ENCODE peak calls at places on chromosomes 1 and 21, in eight cellular contexts. D, Z, C, I, L, P, U and O are unnamed samples.

GRCh38 chr1:91503975-91504530 is 3.4 kb downstream of the CDC7 start:
- DNase-seq in D (no peak), Z (no peak), C (no peak), I (no peak), L (no peak), P (no peak), U (no peak), O (no peak)

GRCh38 chr1:206020393-206021007 is 3.2 kb downstream of the CTSE start:
- DNase-seq in D (no peak), Z (no peak), C (no peak), I (no peak), L (no peak), P (no peak), U (no peak), O (no peak)

GRCh38 chr1:100622037-100622436 is 84.1 kb downstream of the GPR88 start:
- DNase-seq in D (no peak), Z (no peak), C (peak), I (no peak), L (peak), P (peak), U (peak), O (no peak)

GRCh38 chr1:198635964-198636363 is 2.9 kb upstream of the PTPRC start:
- DNase-seq in D (no peak), Z (no peak), C (no peak), I (no peak), L (no peak), P (no peak), U (no peak), O (no peak)

GRCh38 chr1:150567717-150568561 is 11.5 kb downstream of the MCL1 start:
- DNase-seq in D (peak), Z (peak), C (peak), I (peak), L (peak), P (peak), U (peak), O (peak)

GRCh38 chr1:165856606-165857005 is 29.2 kb downstream of the UCK2 start:
- DNase-seq in D (no peak), Z (no peak), C (no peak), I (no peak), L (no peak), P (no peak), U (no peak), O (no peak)

GRCh38 chr21:38306833-38307232 is 50.0 kb downstream of the KCNJ15 start:
- DNase-seq in D (no peak), Z (no peak), C (peak), I (no peak), L (peak), P (peak), U (peak), O (no peak)

GRCh38 chr1:99599678-99600175 is 46.2 kb upstream of the PALMD start:
- DNase-seq in D (no peak), Z (no peak), C (peak), I (no peak), L (peak), P (peak), U (no peak), O (no peak)

GRCh38 chr1:209249280-209249670 is 334.2 kb upstream of the CAMK1G start:
- DNase-seq in D (no peak), Z (no peak), C (no peak), I (no peak), L (no peak), P (no peak), U (no peak), O (no peak)

GRCh38 chr21:40548134-40548533 is 298.8 kb downstream of the DSCAM start:
- DNase-seq in D (no peak), Z (no peak), C (no peak), I (no peak), L (no peak), P (no peak), U (no peak), O (no peak)

GRCh38 chr1:156594124-156594678 is 2.6 kb downstream of the NAXE start:
- DNase-seq in D (no peak), Z (no peak), C (no peak), I (no peak), L (no peak), P (no peak), U (no peak), O (no peak)

GRCh38 chr1:159756397-159756796 is 24.4 kb upstream of the DUSP23 start:
- DNase-seq in D (peak), Z (no peak), C (no peak), I (no peak), L (no peak), P (peak), U (no peak), O (no peak)

GRCh38 chr1:200131551-200132125 is 104.1 kb downstream of the NR5A2 start:
- DNase-seq in D (no peak), Z (no peak), C (peak), I (no peak), L (no peak), P (no peak), U (no peak), O (no peak)

GRCh38 chr1:161501234-161501633 is 4.0 kb upstream of the FCGR2A start:
- DNase-seq in D (no peak), Z (no peak), C (no peak), I (no peak), L (no peak), P (no peak), U (no peak), O (no peak)

GRCh38 chr1:156664046-156664948 is 12.9 kb downstream of the NES start:
- DNase-seq in D (no peak), Z (no peak), C (peak), I (no peak), L (peak), P (no peak), U (no peak), O (no peak)

GRCh38 chr21:39016740-39017315 is 166.4 kb downstream of the PSMG1 start:
- DNase-seq in D (peak), Z (peak), C (peak), I (no peak), L (no peak), P (peak), U (peak), O (peak)

GRCh38 chr1:201399352-201400126 is 415 bp upstream of the LAD1 start:
- DNase-seq in D (no peak), Z (peak), C (no peak), I (peak), L (no peak), P (no peak), U (no peak), O (no peak)

GRCh38 chr1:186102559-186103148 is 272.4 kb downstream of the TPR start:
- DNase-seq in D (peak), Z (no peak), C (peak), I (no peak), L (peak), P (peak), U (peak), O (no peak)

GRCh38 chr1:79197421-79197820 is 190.9 kb upstream of the ADGRL4 start:
- DNase-seq in D (no peak), Z (no peak), C (peak), I (no peak), L (peak), P (peak), U (no peak), O (no peak)

GRCh38 chr21:33039542-33039941 is 13.8 kb downstream of the OLIG2 start:
- DNase-seq in D (no peak), Z (no peak), C (no peak), I (no peak), L (no peak), P (no peak), U (no peak), O (no peak)

GRCh38 chr21:39630191-39630591 is 17.5 kb downstream of the B3GALT5 start:
- DNase-seq in D (no peak), Z (no peak), C (peak), I (no peak), L (peak), P (peak), U (no peak), O (no peak)

GRCh38 chr1:170618418-170618817 is 45.5 kb upstream of the PRRX1 start:
- DNase-seq in D (no peak), Z (no peak), C (no peak), I (no peak), L (no peak), P (no peak), U (no peak), O (no peak)

GRCh38 chr1:53334312-53334711 is 6.4 kb upstream of the LRP8 start:
- DNase-seq in D (no peak), Z (no peak), C (no peak), I (no peak), L (no peak), P (no peak), U (no peak), O (no peak)

GRCh38 chr1:235831148-235831547 is 35.6 kb downstream of the LYST start:
- DNase-seq in D (no peak), Z (no peak), C (peak), I (no peak), L (peak), P (no peak), U (no peak), O (peak)

GRCh38 chr21:43333301-43334062 is 93.4 kb downstream of the SIK1 start:
- DNase-seq in D (no peak), Z (no peak), C (peak), I (peak), L (peak), P (peak), U (peak), O (no peak)

GRCh38 chr1:93723101-93723500 is 41.5 kb upstream of the BCAR3 start:
- DNase-seq in D (no peak), Z (no peak), C (no peak), I (no peak), L (no peak), P (no peak), U (no peak), O (no peak)

GRCh38 chr1:12063141-12064072 is at the start of gene TNFRSF8:
- DNase-seq in D (no peak), Z (no peak), C (peak), I (no peak), L (peak), P (no peak), U (no peak), O (peak)

GRCh38 chr1:56450004-56450666 is 129.2 kb downstream of the PLPP3 start:
- DNase-seq in D (no peak), Z (no peak), C (no peak), I (no peak), L (no peak), P (no peak), U (no peak), O (no peak)

GRCh38 chr1:206714331-206715058 is 29.8 kb downstream of the MAPKAPK2 start:
- DNase-seq in D (no peak), Z (peak), C (peak), I (no peak), L (peak), P (peak), U (peak), O (no peak)

GRCh38 chr1:88985692-88986091 is 6.7 kb downstream of the KYAT3 start:
- DNase-seq in D (no peak), Z (no peak), C (no peak), I (no peak), L (no peak), P (no peak), U (no peak), O (no peak)

GRCh38 chr1:29508458-29509107 is 272.3 kb downstream of the PTPRU start:
- DNase-seq in D (no peak), Z (no peak), C (no peak), I (peak), L (no peak), P (no peak), U (no peak), O (no peak)

GRCh38 chr1:27526569-27527222 is 36.7 kb upstream of the WASF2 start:
- DNase-seq in D (no peak), Z (no peak), C (peak), I (no peak), L (no peak), P (no peak), U (no peak), O (peak)

GRCh38 chr1:153001382-153001781 is at the start of gene SPRR3:
- DNase-seq in D (no peak), Z (no peak), C (no peak), I (no peak), L (no peak), P (no peak), U (no peak), O (no peak)

GRCh38 chr1:211738709-211739301 is 63.4 kb upstream of the NEK2 start:
- DNase-seq in D (no peak), Z (no peak), C (peak), I (no peak), L (no peak), P (no peak), U (no peak), O (peak)

GRCh38 chr1:168202941-168203654 is 22.7 kb upstream of the SFT2D2 start:
- DNase-seq in D (peak), Z (no peak), C (peak), I (no peak), L (peak), P (peak), U (peak), O (no peak)

GRCh38 chr1:67053535-67053784 is 488 bp downstream of the SLC35D1 start:
- DNase-seq in D (peak), Z (peak), C (no peak), I (peak), L (no peak), P (peak), U (no peak), O (no peak)

GRCh38 chr1:4422496-4423289 is 231.7 kb upstream of the AJAP1 start:
- DNase-seq in D (no peak), Z (no peak), C (no peak), I (no peak), L (no peak), P (no peak), U (no peak), O (no peak)

GRCh38 chr1:22665752-22666151 is 12.7 kb downstream of the C1QB start:
- DNase-seq in D (no peak), Z (peak), C (peak), I (no peak), L (peak), P (peak), U (no peak), O (no peak)

GRCh38 chr1:209527372-209527771 is 56.1 kb upstream of the CAMK1G start:
- DNase-seq in D (no peak), Z (no peak), C (peak), I (no peak), L (no peak), P (peak), U (peak), O (no peak)

GRCh38 chr1:111507411-111508201 is 4.2 kb upstream of the ADORA3 start:
- DNase-seq in D (peak), Z (peak), C (peak), I (peak), L (peak), P (peak), U (no peak), O (peak)
- TF ChIP-seq CTCF in D (no peak), Z (no peak), C (peak), I (no peak), L (no peak), P (no peak), U (peak), O (no peak)

GRCh38 chr1:3159121-3159520 is 90.1 kb downstream of the PRDM16 start:
- DNase-seq in D (no peak), Z (no peak), C (no peak), I (no peak), L (no peak), P (no peak), U (no peak), O (no peak)

GRCh38 chr1:3161130-3161840 is 92.3 kb downstream of the PRDM16 start:
- DNase-seq in D (no peak), Z (no peak), C (no peak), I (peak), L (no peak), P (no peak), U (no peak), O (no peak)

GRCh38 chr1:3158329-3158728 is 89.3 kb downstream of the PRDM16 start:
- DNase-seq in D (no peak), Z (no peak), C (no peak), I (no peak), L (no peak), P (no peak), U (no peak), O (no peak)

GRCh38 chr1:3160647-3161046 is 91.6 kb downstream of the PRDM16 start:
- DNase-seq in D (no peak), Z (no peak), C (no peak), I (no peak), L (no peak), P (no peak), U (no peak), O (no peak)

DNA sequence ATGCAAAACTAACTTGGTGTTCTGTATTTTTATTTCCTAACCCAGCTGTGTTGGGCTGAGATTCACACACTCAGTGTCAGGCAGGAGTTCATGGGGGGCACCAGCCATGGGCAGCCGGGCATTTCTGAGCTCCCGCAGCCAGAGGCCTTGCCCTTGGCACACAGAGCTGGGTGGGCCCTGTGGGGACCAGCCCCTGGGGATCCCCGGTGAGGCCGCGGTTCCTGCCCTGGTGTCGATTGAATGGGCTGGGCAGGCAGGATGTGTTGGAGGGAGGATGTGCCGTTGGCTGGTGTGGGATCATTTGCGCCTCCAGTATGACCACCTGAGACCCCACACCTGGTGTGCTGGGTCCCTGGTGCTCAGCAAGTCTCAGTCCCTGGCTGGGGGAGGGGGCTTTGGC is 91.0 kb downstream of the PRDM16 start:
- DNase-seq in D (no peak), Z (no peak), C (no peak), I (no peak), L (no peak), P (no peak), U (no peak), O (no peak)
- TF ChIP-seq CTCF in D (no peak), Z (no peak), C (no peak), I (no peak), L (no peak), P (no peak), U (no peak), O (no peak)

GRCh38 chr1:39951951-39952350 is 3.0 kb upstream of the MFSD2A start:
- DNase-seq in D (no peak), Z (no peak), C (no peak), I (no peak), L (no peak), P (no peak), U (no peak), O (no peak)
- TF ChIP-seq CTCF in D (no peak), Z (no peak), C (no peak), I (no peak), L (no peak), P (no peak), U (no peak), O (no peak)

GRCh38 chr1:157751283-157751682 is 25.6 kb downstream of the FCRL2 start:
- DNase-seq in D (no peak), Z (no peak), C (no peak), I (no peak), L (no peak), P (no peak), U (no peak), O (no peak)
- TF ChIP-seq CTCF in D (no peak), Z (no peak), C (no peak), I (no peak), L (no peak), P (no peak), U (no peak), O (no peak)

GRCh38 chr1:187411118-187411517 is 582.4 kb downstream of the PLA2G4A start:
- DNase-seq in D (no peak), Z (no peak), C (no peak), I (no peak), L (no peak), P (no peak), U (no peak), O (no peak)

GRCh38 chr1:187417524-187417923 is 588.8 kb downstream of the PLA2G4A start:
- DNase-seq in D (no peak), Z (no peak), C (no peak), I (no peak), L (no peak), P (no peak), U (no peak), O (no peak)

GRCh38 chr1:187409341-187409740 is 580.6 kb downstream of the PLA2G4A start:
- DNase-seq in D (no peak), Z (no peak), C (peak), I (no peak), L (peak), P (peak), U (no peak), O (no peak)

GRCh38 chr1:187415065-187415464 is 586.3 kb downstream of the PLA2G4A start:
- DNase-seq in D (no peak), Z (no peak), C (peak), I (no peak), L (no peak), P (no peak), U (no peak), O (no peak)

DNA sequence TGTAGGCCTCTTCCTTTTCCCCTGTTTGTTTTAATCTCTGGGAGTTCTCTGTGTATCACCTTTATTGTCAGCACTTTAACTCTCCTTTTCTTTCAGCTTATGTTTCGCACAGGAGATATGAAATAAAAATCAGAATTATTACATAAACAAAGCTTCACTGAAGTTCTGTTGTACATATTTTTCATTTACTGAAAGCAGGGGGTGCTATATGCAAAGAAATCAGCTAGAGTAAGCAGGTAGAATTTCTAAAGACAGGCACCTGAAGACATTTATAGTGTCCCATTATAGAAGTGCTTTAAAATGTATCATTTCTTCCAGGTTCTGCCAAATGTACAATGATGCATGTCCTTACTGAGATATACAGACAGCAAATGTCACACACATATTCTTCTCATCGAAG is 585.0 kb downstream of the PLA2G4A start:
- DNase-seq in D (no peak), Z (no peak), C (peak), I (no peak), L (peak), P (peak), U (no peak), O (no peak)
- TF ChIP-seq CTCF in D (no peak), Z (no peak), C (peak), I (no peak), L (no peak), P (no peak), U (no peak), O (no peak)